ENCODE peak calls at places on chromosomes 12 and 14, in nine cellular contexts. One of them, this sample, is unnamed.

GRCh38 chr12:85575115-85576096 is 260.8 kb downstream of the RASSF9 start:
- DNase-seq in bronchial epithelial cell: peak
- DNase-seq in fibroblast of pulmonary artery: peak
- DNase-seq in IMR-90: peak
- DNase-seq in neural crest cell: peak
- DNase-seq in SW 1271: peak
- DNase-seq in stomach: peak
- DNase-seq in ureter: no peak
- DNase-seq in mammary epithelial cell: peak
- DNase-seq in this sample: no peak

GRCh38 chr12:101925352-101925751 is 48.0 kb downstream of the DRAM1 start:
- DNase-seq in bronchial epithelial cell: peak
- DNase-seq in fibroblast of pulmonary artery: peak
- DNase-seq in IMR-90: peak
- DNase-seq in neural crest cell: no peak
- DNase-seq in SW 1271: no peak
- DNase-seq in stomach: peak
- DNase-seq in ureter: peak
- DNase-seq in mammary epithelial cell: peak
- DNase-seq in this sample: no peak

GRCh38 chr12:123269395-123269892 is 2.2 kb downstream of the CDK2AP1 start:
- DNase-seq in bronchial epithelial cell: no peak
- DNase-seq in fibroblast of pulmonary artery: peak
- DNase-seq in IMR-90: peak
- DNase-seq in neural crest cell: peak
- DNase-seq in SW 1271: no peak
- DNase-seq in stomach: peak
- DNase-seq in ureter: peak
- DNase-seq in mammary epithelial cell: peak
- DNase-seq in this sample: peak

GRCh38 chr12:108700833-108701450 is 30.4 kb downstream of the CORO1C start:
- DNase-seq in bronchial epithelial cell: peak
- DNase-seq in fibroblast of pulmonary artery: peak
- DNase-seq in IMR-90: no peak
- DNase-seq in neural crest cell: no peak
- DNase-seq in SW 1271: no peak
- DNase-seq in stomach: no peak
- DNase-seq in ureter: peak
- DNase-seq in mammary epithelial cell: peak
- DNase-seq in this sample: no peak

GRCh38 chr12:74365178-74365964 is 172.3 kb upstream of the ATXN7L3B start:
- DNase-seq in bronchial epithelial cell: peak
- DNase-seq in fibroblast of pulmonary artery: peak
- DNase-seq in IMR-90: peak
- DNase-seq in neural crest cell: peak
- DNase-seq in SW 1271: no peak
- DNase-seq in stomach: no peak
- DNase-seq in ureter: no peak
- DNase-seq in mammary epithelial cell: peak
- DNase-seq in this sample: no peak

GRCh38 chr12:129984097-129984496 is 80.3 kb upstream of the TMEM132D start:
- DNase-seq in bronchial epithelial cell: no peak
- DNase-seq in fibroblast of pulmonary artery: no peak
- DNase-seq in IMR-90: no peak
- DNase-seq in neural crest cell: no peak
- DNase-seq in SW 1271: no peak
- DNase-seq in stomach: no peak
- DNase-seq in ureter: no peak
- DNase-seq in mammary epithelial cell: no peak
- DNase-seq in this sample: no peak

GRCh38 chr12:106584104-106585064 is 1.6 kb downstream of the RFX4 start:
- DNase-seq in bronchial epithelial cell: no peak
- DNase-seq in fibroblast of pulmonary artery: no peak
- DNase-seq in IMR-90: no peak
- DNase-seq in neural crest cell: peak
- DNase-seq in SW 1271: no peak
- DNase-seq in stomach: no peak
- DNase-seq in ureter: no peak
- DNase-seq in mammary epithelial cell: no peak
- DNase-seq in this sample: no peak

GRCh38 chr12:130049666-130050065 is 112.6 kb upstream of the FZD10 start:
- DNase-seq in bronchial epithelial cell: peak
- DNase-seq in fibroblast of pulmonary artery: no peak
- DNase-seq in IMR-90: no peak
- DNase-seq in neural crest cell: no peak
- DNase-seq in SW 1271: no peak
- DNase-seq in stomach: no peak
- DNase-seq in ureter: no peak
- DNase-seq in mammary epithelial cell: no peak
- DNase-seq in this sample: no peak

GRCh38 chr12:51374346-51374745 is 16.9 kb downstream of the GALNT6 start:
- DNase-seq in bronchial epithelial cell: no peak
- DNase-seq in fibroblast of pulmonary artery: peak
- DNase-seq in IMR-90: no peak
- DNase-seq in neural crest cell: no peak
- DNase-seq in SW 1271: no peak
- DNase-seq in stomach: no peak
- DNase-seq in ureter: no peak
- DNase-seq in mammary epithelial cell: no peak
- DNase-seq in this sample: no peak

GRCh38 chr12:87848248-87848868 is 180.8 kb downstream of the C12orf50 start:
- DNase-seq in bronchial epithelial cell: peak
- DNase-seq in fibroblast of pulmonary artery: peak
- DNase-seq in IMR-90: peak
- DNase-seq in neural crest cell: peak
- DNase-seq in SW 1271: peak
- DNase-seq in stomach: no peak
- DNase-seq in ureter: no peak
- DNase-seq in mammary epithelial cell: peak
- DNase-seq in this sample: no peak

GRCh38 chr14:32941668-32942065 is 3.0 kb downstream of the NPAS3 start:
- DNase-seq in bronchial epithelial cell: no peak
- DNase-seq in fibroblast of pulmonary artery: no peak
- DNase-seq in IMR-90: no peak
- DNase-seq in neural crest cell: no peak
- DNase-seq in SW 1271: no peak
- DNase-seq in stomach: no peak
- DNase-seq in ureter: no peak
- DNase-seq in mammary epithelial cell: no peak
- DNase-seq in this sample: no peak

GRCh38 chr14:59918824-59919581 is 941 bp upstream of the LRRC9 start:
- DNase-seq in bronchial epithelial cell: peak
- DNase-seq in fibroblast of pulmonary artery: peak
- DNase-seq in IMR-90: peak
- DNase-seq in neural crest cell: no peak
- DNase-seq in SW 1271: no peak
- DNase-seq in stomach: no peak
- DNase-seq in ureter: no peak
- DNase-seq in mammary epithelial cell: no peak
- DNase-seq in this sample: peak

GRCh38 chr14:104383931-104384775 is 195.4 kb upstream of the C14orf180 start:
- DNase-seq in bronchial epithelial cell: no peak
- DNase-seq in fibroblast of pulmonary artery: no peak
- DNase-seq in IMR-90: no peak
- DNase-seq in neural crest cell: no peak
- DNase-seq in SW 1271: no peak
- DNase-seq in stomach: no peak
- DNase-seq in ureter: no peak
- DNase-seq in mammary epithelial cell: no peak
- DNase-seq in this sample: no peak

GRCh38 chr12:49952396-49953055 is 2.0 kb downstream of the AQP2 start:
- DNase-seq in bronchial epithelial cell: no peak
- DNase-seq in fibroblast of pulmonary artery: peak
- DNase-seq in IMR-90: no peak
- DNase-seq in neural crest cell: no peak
- DNase-seq in SW 1271: no peak
- DNase-seq in stomach: no peak
- DNase-seq in ureter: no peak
- DNase-seq in mammary epithelial cell: no peak
- DNase-seq in this sample: no peak

GRCh38 chr14:105313381-105314286 is 914 bp upstream of the PACS2 start:
- DNase-seq in bronchial epithelial cell: no peak
- DNase-seq in fibroblast of pulmonary artery: no peak
- DNase-seq in IMR-90: no peak
- DNase-seq in neural crest cell: peak
- DNase-seq in SW 1271: no peak
- DNase-seq in stomach: peak
- DNase-seq in ureter: no peak
- DNase-seq in mammary epithelial cell: no peak
- DNase-seq in this sample: no peak

GRCh38 chr12:76183459-76184186 is 99.1 kb upstream of the NAP1L1 start:
- DNase-seq in bronchial epithelial cell: peak
- DNase-seq in fibroblast of pulmonary artery: peak
- DNase-seq in IMR-90: peak
- DNase-seq in neural crest cell: no peak
- DNase-seq in SW 1271: peak
- DNase-seq in stomach: no peak
- DNase-seq in ureter: peak
- DNase-seq in mammary epithelial cell: peak
- DNase-seq in this sample: no peak

GRCh38 chr12:106288510-106289195 is 13.9 kb upstream of the TCP11L2 start:
- DNase-seq in bronchial epithelial cell: peak
- DNase-seq in fibroblast of pulmonary artery: peak
- DNase-seq in IMR-90: peak
- DNase-seq in neural crest cell: no peak
- DNase-seq in SW 1271: no peak
- DNase-seq in stomach: no peak
- DNase-seq in ureter: no peak
- DNase-seq in mammary epithelial cell: peak
- DNase-seq in this sample: no peak